ENCODE peak calls at places on chromosomes 16 and 17, in five cellular contexts. U, X, C, L and A are unnamed samples. For H3K4me1, the result is how much of the 10 kb centered on the place peaks cover.

GRCh38 chr16:84692451-84692850 is 7.3 kb upstream of the USP10 start:
- DNase-seq in L (no peak), U (no peak), X (no peak), C (no peak), A (no peak)

GRCh38 chr16:12896562-12896961 is 4.8 kb upstream of the SHISA9 start:
- DNase-seq in C (no peak), L (peak), U (no peak), X (peak), A (no peak)

GRCh38 chr17:61736438-61736837 is 126.9 kb downstream of the BRIP1 start:
- DNase-seq in C (no peak), L (no peak), U (no peak), X (no peak), A (no peak)

GRCh38 chr16:67173323-67173722 is 3.0 kb downstream of the NOL3 start:
- DNase-seq in C (no peak), X (no peak), U (no peak), L (no peak), A (no peak)

GRCh38 chr16:89697616-89698331 is 3.7 kb downstream of the SPATA2L start:
- DNase-seq in X (no peak), L (no peak), U (no peak), C (peak), A (no peak)

GRCh38 chr16:88442811-88443576 is 10.1 kb upstream of the ZFPM1 start:
- DNase-seq in C (peak), L (peak), U (peak), X (peak), A (peak)

GRCh38 chr16:31453255-31454204 is 5.8 kb upstream of the ARMC5 start:
- DNase-seq in L (peak), C (peak), X (no peak), U (peak), A (no peak)

GRCh38 chr16:22672830-22673210 is 141.1 kb upstream of the HS3ST2 start:
- DNase-seq in X (no peak), U (no peak), C (no peak), L (peak), A (no peak)

GRCh38 chr16:85608515-85608885 is 4.6 kb upstream of the GSE1 start:
- DNase-seq in X (no peak), U (no peak), C (no peak), L (no peak), A (no peak)

GRCh38 chr16:10172848-10173655 is 9.2 kb downstream of the GRIN2A start:
- DNase-seq in C (no peak), L (no peak), X (no peak), U (no peak), A (no peak)

GRCh38 chr17:39231091-39231561 is 5.4 kb upstream of the STAC2 start:
- DNase-seq in L (no peak), X (no peak), U (no peak), C (no peak), A (no peak)

GRCh38 chr17:82642022-82642421 is 6.2 kb downstream of the WDR45B start:
- DNase-seq in X (no peak), C (no peak), U (no peak), L (no peak), A (no peak)

GRCh38 chr17:37527249-37527851 is 37.7 kb downstream of the DUSP14 start:
- DNase-seq in L (no peak), U (no peak), X (peak), C (no peak), A (no peak)

GRCh38 chr17:2366747-2367494 is 29.6 kb downstream of the SGSM2 start:
- DNase-seq in C (peak), U (no peak), X (no peak), L (peak), A (no peak)
- TF ChIP-seq CTCF in C (no peak), U (no peak), X (peak), L (peak), A (no peak)

GRCh38 chr16:58419241-58420012 is 27.2 kb downstream of the GINS3 start:
- DNase-seq in X (no peak), L (no peak), U (no peak), C (no peak), A (no peak)

GRCh38 chr16:58418601-58419000 is 26.3 kb downstream of the GINS3 start:
- DNase-seq in L (no peak), C (peak), X (no peak), U (no peak), A (no peak)

GRCh38 chr16:58418026-58418425 is 25.8 kb downstream of the GINS3 start:
- DNase-seq in X (no peak), L (no peak), U (no peak), C (no peak), A (no peak)

GRCh38 chr16:58417035-58417434 is 24.8 kb downstream of the GINS3 start:
- DNase-seq in U (no peak), X (no peak), C (no peak), L (no peak), A (no peak)

GRCh38 chr16:58417600-58417999 is 25.3 kb downstream of the GINS3 start:
- DNase-seq in X (no peak), C (peak), L (no peak), U (no peak), A (no peak)
- H3K4me1 ChIP-seq in X (under half), C (under half), L (under half), U (under half), A (under half)

DNA sequence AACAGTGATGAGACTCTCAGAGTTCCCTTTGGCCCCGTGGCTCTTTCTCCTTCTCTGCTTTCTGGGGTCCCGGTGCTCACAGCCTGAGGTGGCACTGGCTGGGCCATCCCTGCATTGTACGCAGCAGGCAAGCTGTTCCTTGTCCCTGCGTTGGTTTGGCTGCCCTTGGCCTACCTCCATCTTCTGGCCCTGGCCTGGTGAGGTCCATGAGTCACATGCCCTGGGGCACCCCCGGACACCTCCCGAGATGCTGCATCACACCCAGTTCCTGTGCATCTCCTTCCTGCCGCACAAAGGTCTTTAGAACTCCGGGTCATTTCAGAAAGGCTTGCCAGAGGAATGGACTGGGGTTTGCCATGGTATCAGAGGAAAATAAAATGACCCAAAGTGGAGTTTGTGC is 9.5 kb downstream of the SULT1A2 start:
- DNase-seq in X (no peak), L (no peak), U (no peak), C (no peak), A (no peak)
- TF ChIP-seq CTCF in X (no peak), L (no peak), U (no peak), C (no peak), A (no peak)

GRCh38 chr16:73210084-73210483 is 162.2 kb upstream of the ZFHX3 start:
- DNase-seq in X (no peak), U (no peak), C (no peak), L (no peak), A (no peak)

GRCh38 chr16:73205153-73205549 is 157.2 kb upstream of the ZFHX3 start:
- DNase-seq in U (no peak), C (no peak), X (no peak), L (no peak), A (no peak)

GRCh38 chr16:73209190-73209589 is 161.3 kb upstream of the ZFHX3 start:
- DNase-seq in C (no peak), X (no peak), U (no peak), L (no peak), A (no peak)

GRCh38 chr16:73204359-73205152 is 156.6 kb upstream of the ZFHX3 start:
- DNase-seq in L (no peak), U (no peak), X (no peak), C (no peak), A (no peak)

DNA sequence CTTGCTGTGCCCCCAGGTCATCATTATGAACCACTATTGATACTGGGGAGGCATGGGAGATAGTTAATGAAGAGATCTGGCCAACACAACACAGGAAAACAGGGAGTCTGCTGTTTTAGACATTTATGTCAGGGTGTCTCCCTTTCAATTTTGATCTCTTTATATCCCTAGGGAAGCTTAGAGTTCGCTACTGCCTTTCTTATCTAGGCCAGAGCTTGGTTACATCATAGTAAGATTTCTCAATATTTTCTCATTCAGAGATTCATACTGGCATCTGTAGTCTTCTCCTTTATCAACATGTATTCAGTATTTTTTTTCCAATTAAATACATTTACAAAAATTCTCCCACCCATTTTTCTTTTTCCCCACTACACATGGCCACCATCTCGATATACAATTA is 158.4 kb upstream of the ZFHX3 start:
- DNase-seq in C (no peak), X (no peak), L (no peak), U (no peak), A (no peak)
- H3K4me1 ChIP-seq in C (under half), X (under half), L (under half), U (under half), A (under half)

DNA sequence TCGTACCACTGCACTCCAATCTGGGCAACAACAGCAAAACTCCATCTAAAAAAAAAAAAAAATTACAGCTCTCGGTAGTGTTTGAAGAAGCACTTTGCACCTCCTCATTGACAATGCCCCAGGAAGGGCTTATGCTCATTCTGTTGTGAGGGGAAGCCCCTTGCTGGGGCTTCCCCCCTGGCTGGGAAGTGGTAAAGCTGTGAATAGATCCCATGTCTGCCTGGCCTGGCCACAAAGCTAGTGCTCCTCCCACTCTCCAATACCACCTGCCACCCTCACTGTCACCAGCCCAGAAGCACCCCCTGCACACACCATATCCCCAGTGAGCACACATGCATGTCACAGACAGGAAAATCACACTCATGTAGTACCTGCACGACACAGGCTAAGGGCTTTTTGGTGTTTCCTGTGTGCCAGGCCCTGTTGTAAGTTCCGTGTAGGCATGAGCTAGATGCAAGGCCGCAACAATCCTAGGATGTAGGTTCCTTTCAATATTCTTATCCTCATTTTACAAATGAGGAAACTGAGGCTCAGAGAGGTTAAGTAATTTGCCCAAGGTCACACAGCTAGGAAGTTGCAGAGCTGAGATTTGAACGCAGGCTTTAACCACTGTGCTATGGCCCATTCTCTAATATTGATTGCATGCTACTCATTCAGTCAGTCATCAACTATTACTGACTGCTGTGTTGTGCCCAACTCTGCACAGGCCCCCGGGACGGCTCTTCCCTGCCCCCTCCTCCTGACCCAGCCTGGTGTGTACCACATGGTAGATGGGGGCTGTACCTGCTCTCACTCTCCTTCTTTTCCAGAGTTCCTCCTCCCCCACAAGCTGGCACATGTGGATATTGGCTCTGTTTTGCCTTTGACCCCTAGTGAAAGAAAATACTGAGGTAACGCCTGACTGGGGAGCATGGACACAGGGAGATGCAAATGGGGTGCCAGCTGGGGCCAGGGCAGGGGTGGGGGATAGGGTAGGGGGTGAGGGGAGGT is 11.9 kb upstream of the COL1A1 start:
- DNase-seq in C (no peak), X (no peak), L (peak), U (no peak), A (no peak)
- TF ChIP-seq CTCF in C (no peak), X (peak), L (peak), U (no peak), A (no peak)

DNA sequence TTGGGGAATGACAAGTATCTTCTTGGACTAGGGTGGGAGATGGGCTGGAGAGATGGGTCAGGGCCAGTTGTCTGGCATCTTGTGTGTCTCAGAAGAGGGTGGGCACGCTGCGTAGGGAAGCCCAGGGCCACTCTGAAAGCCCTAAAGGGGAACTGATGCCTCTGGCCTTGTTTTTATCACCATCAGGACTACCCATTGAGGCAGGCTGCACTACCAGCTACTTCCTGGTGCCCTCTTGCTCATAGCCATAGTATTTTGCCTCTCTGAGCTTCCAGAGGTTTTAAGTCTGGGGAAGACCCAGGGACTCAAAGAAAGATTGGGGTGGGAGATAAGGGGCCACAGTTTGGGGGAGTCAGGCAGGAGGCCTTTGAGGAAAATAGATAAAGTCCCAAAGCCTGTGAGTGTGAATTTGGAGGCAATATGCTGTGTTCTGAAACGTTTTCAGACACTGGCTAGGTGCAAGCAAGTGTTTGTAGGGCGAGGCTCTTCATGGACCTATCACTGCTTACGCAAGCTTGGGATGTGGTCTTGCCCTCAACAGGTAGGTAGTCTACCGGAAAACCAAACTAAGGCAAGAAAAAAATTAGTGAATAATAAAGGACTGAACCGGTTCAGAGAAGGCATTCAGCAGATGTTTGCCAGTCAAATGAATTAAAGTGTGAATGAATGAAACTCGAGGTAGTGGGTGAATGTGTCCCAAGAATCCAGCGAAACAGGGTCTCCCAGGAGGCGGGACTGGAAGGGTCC is 688 bp upstream of the ITGB3 start:
- DNase-seq in L (no peak), X (no peak), C (no peak), U (no peak), A (no peak)
- H3K4me1 ChIP-seq in L (under half), X (under half), C (under half), U (under half), A (under half)

GRCh38 chr16:20402651-20403050 is 1.9 kb downstream of the PDILT start:
- DNase-seq in U (no peak), X (no peak), C (no peak), L (no peak), A (no peak)
- TF ChIP-seq CTCF in U (no peak), X (no peak), C (no peak), L (no peak), A (no peak)

GRCh38 chr17:33297643-33298042 is 4.5 kb upstream of the ASIC2 start:
- DNase-seq in U (no peak), L (no peak), C (no peak), X (no peak), A (no peak)
- H3K4me1 ChIP-seq in U (under half), L (under half), C (under half), X (under half), A (under half)

GRCh38 chr17:27038676-27039075 is 255.2 kb upstream of the WSB1 start:
- DNase-seq in X (peak), U (no peak), L (no peak), C (no peak), A (no peak)
- TF ChIP-seq CTCF in X (peak), U (no peak), L (no peak), C (no peak), A (no peak)

DNA sequence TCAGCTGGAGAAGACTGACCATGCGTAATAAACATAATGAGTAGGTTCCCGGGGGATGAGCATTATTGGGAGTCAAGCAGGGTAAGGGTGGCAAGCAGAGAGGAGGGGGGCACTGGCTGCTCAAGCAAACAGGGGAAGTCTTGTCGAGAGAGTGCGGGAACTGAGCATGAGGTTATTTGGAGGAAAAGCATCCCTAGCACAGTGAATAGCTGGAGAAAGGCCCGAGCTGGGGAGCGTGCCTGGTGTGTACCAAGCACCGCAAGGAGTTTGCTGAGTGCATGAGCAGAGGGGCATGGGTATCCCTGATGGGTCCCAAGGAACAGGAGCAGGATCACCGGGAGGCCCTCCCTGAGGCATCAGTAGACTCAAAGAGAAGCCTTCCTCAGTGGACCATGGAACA is 17.2 kb downstream of the CYTH1 start:
- DNase-seq in U (no peak), L (no peak), C (no peak), X (no peak), A (no peak)
- H3K4me1 ChIP-seq in U (under half), L (under half), C (under half), X (under half), A (under half)